ENCODE peak calls at places on chromosomes 2 and 18, in four cellular contexts. One of them, this sample, is unnamed.

GRCh38 chr2:138364554-138365162 is 136.9 kb upstream of the SPOPL start:
- DNase-seq in SK-N-SH: no peak
- DNase-seq in H9: no peak
- DNase-seq in fibroblast of pulmonary artery: peak
- DNase-seq in this sample: no peak

GRCh38 chr2:128172191-128172590 is 81.2 kb downstream of the UGGT1 start:
- DNase-seq in fibroblast of pulmonary artery: no peak
- DNase-seq in H9: no peak
- DNase-seq in SK-N-SH: no peak
- DNase-seq in this sample: no peak

GRCh38 chr2:9010866-9011265 is 7.4 kb upstream of the MBOAT2 start:
- DNase-seq in SK-N-SH: no peak
- DNase-seq in fibroblast of pulmonary artery: peak
- DNase-seq in H9: no peak
- DNase-seq in this sample: no peak

GRCh38 chr18:54187372-54187771 is 37.1 kb downstream of the MBD2 start:
- DNase-seq in fibroblast of pulmonary artery: no peak
- DNase-seq in SK-N-SH: no peak
- DNase-seq in H9: no peak
- DNase-seq in this sample: no peak

GRCh38 chr2:153474407-153474806 is 4.2 kb downstream of the RPRM start:
- DNase-seq in fibroblast of pulmonary artery: no peak
- DNase-seq in H9: no peak
- DNase-seq in SK-N-SH: no peak
- DNase-seq in this sample: no peak

GRCh38 chr18:52348209-52348608 is 8.2 kb downstream of the DCC start:
- DNase-seq in fibroblast of pulmonary artery: peak
- DNase-seq in SK-N-SH: no peak
- DNase-seq in H9: peak
- DNase-seq in this sample: no peak

GRCh38 chr2:54678719-54679118 is 44.7 kb upstream of the EML6 start:
- DNase-seq in H9: no peak
- DNase-seq in fibroblast of pulmonary artery: no peak
- DNase-seq in SK-N-SH: no peak
- DNase-seq in this sample: no peak

GRCh38 chr2:182942756-182943155 is 76.3 kb upstream of the FRZB start:
- DNase-seq in SK-N-SH: no peak
- DNase-seq in H9: no peak
- DNase-seq in fibroblast of pulmonary artery: no peak
- DNase-seq in this sample: no peak

GRCh38 chr18:13791181-13791580 is 32.8 kb upstream of the MC5R start:
- DNase-seq in SK-N-SH: no peak
- DNase-seq in H9: no peak
- DNase-seq in fibroblast of pulmonary artery: peak
- DNase-seq in this sample: no peak

GRCh38 chr2:26068602-26069298 is 34.9 kb downstream of the RAB10 start:
- DNase-seq in fibroblast of pulmonary artery: peak
- DNase-seq in H9: no peak
- DNase-seq in SK-N-SH: no peak
- DNase-seq in this sample: no peak

GRCh38 chr2:176172748-176173586 is 15.5 kb upstream of the HOXD1 start:
- DNase-seq in SK-N-SH: no peak
- DNase-seq in fibroblast of pulmonary artery: no peak
- DNase-seq in H9: no peak
- DNase-seq in this sample: no peak

GRCh38 chr2:72778410-72778809 is 47.4 kb downstream of the EXOC6B start:
- DNase-seq in fibroblast of pulmonary artery: peak
- DNase-seq in H9: no peak
- DNase-seq in SK-N-SH: no peak
- DNase-seq in this sample: no peak

GRCh38 chr2:102442967-102443828 is 20.2 kb downstream of the IL18RAP start:
- DNase-seq in H9: no peak
- DNase-seq in SK-N-SH: no peak
- DNase-seq in fibroblast of pulmonary artery: peak
- DNase-seq in this sample: peak

GRCh38 chr2:125444106-125444505 is 1211.9 kb upstream of the GYPC start:
- DNase-seq in SK-N-SH: no peak
- DNase-seq in H9: no peak
- DNase-seq in fibroblast of pulmonary artery: no peak
- DNase-seq in this sample: no peak

GRCh38 chr2:79982445-79982844 is 322.1 kb downstream of the LRRTM1 start:
- DNase-seq in SK-N-SH: no peak
- DNase-seq in H9: peak
- DNase-seq in fibroblast of pulmonary artery: no peak
- DNase-seq in this sample: peak

GRCh38 chr2:143482761-143483160 is 353.5 kb downstream of the ARHGAP15 start:
- DNase-seq in fibroblast of pulmonary artery: peak
- DNase-seq in H9: no peak
- DNase-seq in SK-N-SH: no peak
- DNase-seq in this sample: no peak

GRCh38 chr2:47007221-47007825 is 91.7 kb upstream of the MCFD2 start:
- DNase-seq in fibroblast of pulmonary artery: no peak
- DNase-seq in H9: no peak
- DNase-seq in SK-N-SH: no peak
- DNase-seq in this sample: no peak

GRCh38 chr2:38074775-38075435 is 1.0 kb downstream of the CYP1B1 start:
- DNase-seq in SK-N-SH: no peak
- DNase-seq in H9: peak
- DNase-seq in fibroblast of pulmonary artery: peak
- DNase-seq in this sample: peak

GRCh38 chr18:13246121-13246520 is 27.6 kb downstream of the LDLRAD4 start:
- DNase-seq in SK-N-SH: no peak
- DNase-seq in H9: no peak
- DNase-seq in fibroblast of pulmonary artery: no peak
- DNase-seq in this sample: no peak

GRCh38 chr18:56380682-56381081 is 257.7 kb downstream of the TXNL1 start:
- DNase-seq in H9: no peak
- DNase-seq in SK-N-SH: no peak
- DNase-seq in fibroblast of pulmonary artery: no peak
- DNase-seq in this sample: no peak

GRCh38 chr2:187497858-187498463 is 49.9 kb upstream of the CALCRL start:
- DNase-seq in SK-N-SH: no peak
- DNase-seq in fibroblast of pulmonary artery: peak
- DNase-seq in H9: no peak
- DNase-seq in this sample: no peak

GRCh38 chr2:79355569-79355968 is 157.3 kb upstream of the CTNNA2 start:
- DNase-seq in SK-N-SH: no peak
- DNase-seq in H9: no peak
- DNase-seq in fibroblast of pulmonary artery: no peak
- DNase-seq in this sample: no peak

GRCh38 chr2:4763009-4763408 is 929.2 kb upstream of the SOX11 start:
- DNase-seq in SK-N-SH: peak
- DNase-seq in H9: peak
- DNase-seq in fibroblast of pulmonary artery: no peak
- DNase-seq in this sample: peak

GRCh38 chr18:24027156-24027555 is 12.6 kb downstream of the TTC39C start:
- DNase-seq in SK-N-SH: no peak
- DNase-seq in fibroblast of pulmonary artery: peak
- DNase-seq in H9: no peak
- DNase-seq in this sample: no peak

GRCh38 chr2:59490994-59491393 is 1062.5 kb downstream of the BCL11A start:
- DNase-seq in H9: no peak
- DNase-seq in SK-N-SH: no peak
- DNase-seq in fibroblast of pulmonary artery: no peak
- DNase-seq in this sample: no peak

GRCh38 chr2:78202366-78202765 is 680.2 kb upstream of the LRRTM4 start:
- DNase-seq in fibroblast of pulmonary artery: no peak
- DNase-seq in SK-N-SH: no peak
- DNase-seq in H9: no peak
- DNase-seq in this sample: no peak

GRCh38 chr2:64697286-64698023 is 43.7 kb upstream of the SERTAD2 start:
- DNase-seq in fibroblast of pulmonary artery: peak
- DNase-seq in SK-N-SH: no peak
- DNase-seq in H9: no peak
- DNase-seq in this sample: no peak

GRCh38 chr2:113755690-113756063 is 765 bp downstream of the SLC35F5 start:
- DNase-seq in SK-N-SH: peak
- DNase-seq in fibroblast of pulmonary artery: no peak
- DNase-seq in H9: no peak
- DNase-seq in this sample: peak

GRCh38 chr2:57880967-57881366 is 165.6 kb upstream of the VRK2 start:
- DNase-seq in H9: no peak
- DNase-seq in SK-N-SH: no peak
- DNase-seq in fibroblast of pulmonary artery: no peak
- DNase-seq in this sample: no peak

GRCh38 chr2:106970471-106971261 is 84.7 kb upstream of the ST6GAL2 start:
- DNase-seq in SK-N-SH: no peak
- DNase-seq in fibroblast of pulmonary artery: peak
- DNase-seq in H9: no peak
- DNase-seq in this sample: no peak

GRCh38 chr18:27865431-27865830 is 311.5 kb downstream of the CDH2 start:
- DNase-seq in fibroblast of pulmonary artery: no peak
- DNase-seq in H9: no peak
- DNase-seq in SK-N-SH: no peak
- DNase-seq in this sample: no peak

GRCh38 chr18:8706545-8706980 is 1.2 kb downstream of the MTCL1 start:
- DNase-seq in fibroblast of pulmonary artery: no peak
- DNase-seq in SK-N-SH: no peak
- DNase-seq in H9: no peak
- DNase-seq in this sample: no peak

GRCh38 chr18:47317824-47318508 is 66.5 kb upstream of the SKOR2 start:
- DNase-seq in fibroblast of pulmonary artery: no peak
- DNase-seq in SK-N-SH: no peak
- DNase-seq in H9: no peak
- DNase-seq in this sample: no peak
- TF ChIP-seq CTCF in fibroblast of pulmonary artery: no peak
- TF ChIP-seq CTCF in SK-N-SH: no peak
- TF ChIP-seq CTCF in H9: no peak
- TF ChIP-seq CTCF in this sample: no peak

DNA sequence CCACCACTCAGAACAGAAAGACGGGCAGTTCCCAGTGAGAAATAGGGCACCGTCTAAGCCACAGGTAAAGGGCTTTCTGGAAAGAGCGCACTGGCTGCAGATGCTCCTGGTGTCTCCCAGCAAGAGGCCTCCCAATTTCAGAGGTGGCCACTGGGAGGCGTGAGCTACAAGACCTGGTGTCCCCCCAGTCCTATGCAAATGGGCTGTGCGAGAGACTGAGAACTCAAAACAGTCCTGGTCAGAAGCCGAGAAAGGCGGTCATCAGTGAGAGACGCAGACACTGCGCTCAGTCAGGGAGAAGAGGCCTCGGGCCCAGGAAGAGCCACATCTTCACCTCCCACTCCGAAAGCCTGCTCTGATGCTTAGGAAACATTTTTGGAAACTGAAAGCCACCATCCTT is 179.5 kb downstream of the EIPR1 start:
- DNase-seq in SK-N-SH: peak
- DNase-seq in fibroblast of pulmonary artery: no peak
- DNase-seq in H9: peak
- DNase-seq in this sample: peak
- TF ChIP-seq CTCF in SK-N-SH: peak
- TF ChIP-seq CTCF in fibroblast of pulmonary artery: no peak
- TF ChIP-seq CTCF in H9: peak
- TF ChIP-seq CTCF in this sample: peak

GRCh38 chr2:205771063-205771462 is 88.8 kb downstream of the NRP2 start:
- DNase-seq in H9: no peak
- DNase-seq in SK-N-SH: no peak
- DNase-seq in fibroblast of pulmonary artery: peak
- DNase-seq in this sample: no peak
- TF ChIP-seq CTCF in H9: no peak
- TF ChIP-seq CTCF in SK-N-SH: no peak
- TF ChIP-seq CTCF in fibroblast of pulmonary artery: no peak
- TF ChIP-seq CTCF in this sample: no peak

GRCh38 chr18:51278045-51278649 is 80.7 kb upstream of the MEX3C start:
- DNase-seq in H9: peak
- DNase-seq in SK-N-SH: peak
- DNase-seq in fibroblast of pulmonary artery: peak
- DNase-seq in this sample: peak
- TF ChIP-seq CTCF in H9: peak
- TF ChIP-seq CTCF in SK-N-SH: peak
- TF ChIP-seq CTCF in fibroblast of pulmonary artery: peak
- TF ChIP-seq CTCF in this sample: peak

GRCh38 chr2:104408266-104408665 is 445.6 kb upstream of the POU3F3 start:
- DNase-seq in SK-N-SH: peak
- DNase-seq in H9: no peak
- DNase-seq in fibroblast of pulmonary artery: no peak
- DNase-seq in this sample: peak

GRCh38 chr2:104415284-104415683 is 438.6 kb upstream of the POU3F3 start:
- DNase-seq in H9: peak
- DNase-seq in SK-N-SH: no peak
- DNase-seq in fibroblast of pulmonary artery: no peak
- DNase-seq in this sample: no peak

GRCh38 chr2:104413890-104414289 is 440.0 kb upstream of the POU3F3 start:
- DNase-seq in H9: no peak
- DNase-seq in fibroblast of pulmonary artery: no peak
- DNase-seq in SK-N-SH: no peak
- DNase-seq in this sample: no peak

GRCh38 chr2:104412384-104412783 is 441.5 kb upstream of the POU3F3 start:
- DNase-seq in H9: no peak
- DNase-seq in SK-N-SH: peak
- DNase-seq in fibroblast of pulmonary artery: no peak
- DNase-seq in this sample: peak
- TF ChIP-seq CTCF in H9: peak
- TF ChIP-seq CTCF in SK-N-SH: peak
- TF ChIP-seq CTCF in fibroblast of pulmonary artery: no peak
- TF ChIP-seq CTCF in this sample: peak

GRCh38 chr2:131154071-131154531 is 49.0 kb downstream of the PLEKHB2 start:
- DNase-seq in SK-N-SH: peak
- DNase-seq in H9: peak
- DNase-seq in fibroblast of pulmonary artery: peak
- DNase-seq in this sample: peak
- TF ChIP-seq CTCF in SK-N-SH: peak
- TF ChIP-seq CTCF in H9: peak
- TF ChIP-seq CTCF in fibroblast of pulmonary artery: peak
- TF ChIP-seq CTCF in this sample: peak

GRCh38 chr18:11840493-11840892 is 10.7 kb upstream of the CHMP1B start:
- DNase-seq in fibroblast of pulmonary artery: no peak
- DNase-seq in SK-N-SH: no peak
- DNase-seq in H9: no peak
- DNase-seq in this sample: no peak
- TF ChIP-seq CTCF in fibroblast of pulmonary artery: no peak
- TF ChIP-seq CTCF in SK-N-SH: no peak
- TF ChIP-seq CTCF in H9: no peak
- TF ChIP-seq CTCF in this sample: no peak

GRCh38 chr18:42404151-42404550 is 449.1 kb downstream of the PIK3C3 start:
- DNase-seq in H9: no peak
- DNase-seq in SK-N-SH: no peak
- DNase-seq in fibroblast of pulmonary artery: no peak
- DNase-seq in this sample: no peak

GRCh38 chr18:42401131-42401673 is 446.2 kb downstream of the PIK3C3 start:
- DNase-seq in H9: no peak
- DNase-seq in fibroblast of pulmonary artery: no peak
- DNase-seq in SK-N-SH: no peak
- DNase-seq in this sample: no peak
- TF ChIP-seq CTCF in H9: peak
- TF ChIP-seq CTCF in fibroblast of pulmonary artery: no peak
- TF ChIP-seq CTCF in SK-N-SH: no peak
- TF ChIP-seq CTCF in this sample: no peak

GRCh38 chr2:179440642-179441251 is 176.1 kb upstream of the SESTD1 start:
- DNase-seq in SK-N-SH: peak
- DNase-seq in H9: no peak
- DNase-seq in fibroblast of pulmonary artery: peak
- DNase-seq in this sample: no peak
- TF ChIP-seq CTCF in SK-N-SH: peak
- TF ChIP-seq CTCF in H9: peak
- TF ChIP-seq CTCF in fibroblast of pulmonary artery: peak
- TF ChIP-seq CTCF in this sample: peak